ENCODE peak calls at places on chromosome 17, in six cellular contexts. Q is RWPE1; A is fibroblast of pulmonary artery; G is CD8-positive, alpha-beta memory T cell; J is memory B cell; F is NCI-H1092 treated with DMSO at 0.1 percent for 48 hours. K is an unnamed sample.

GRCh38 chr17:59810894-59811153 is 81.9 kb downstream of the TUBD1 start:
- DNase-seq in A (no peak), J (no peak), Q (no peak), F (no peak), G (no peak), K (no peak)

GRCh38 chr17:35774499-35774898 is 13.8 kb downstream of the C17orf50 start:
- DNase-seq in F (peak), A (peak), J (no peak), Q (no peak), G (no peak), K (peak)

GRCh38 chr17:81119223-81120148 is 45.8 kb upstream of the PVALEF start:
- DNase-seq in G (peak), J (peak), Q (peak), F (peak), A (peak), K (peak)

GRCh38 chr17:57424777-57425188 is 168.5 kb downstream of the MSI2 start:
- DNase-seq in F (no peak), G (no peak), A (peak), Q (peak), J (no peak), K (no peak)

GRCh38 chr17:76239538-76240274 is 587 bp downstream of the RNF157 start:
- DNase-seq in Q (no peak), A (no peak), J (no peak), F (no peak), G (peak), K (no peak)

GRCh38 chr17:75440738-75441448 is 15.5 kb upstream of the TMEM94 start:
- DNase-seq in A (peak), F (no peak), Q (no peak), G (no peak), J (no peak), K (no peak)

GRCh38 chr17:63476494-63476856 is 386 bp upstream of the ACE start:
- DNase-seq in G (no peak), Q (no peak), J (no peak), A (no peak), F (peak), K (no peak)

GRCh38 chr17:12328204-12328603 is 307.5 kb downstream of the MAP2K4 start:
- DNase-seq in F (no peak), J (no peak), Q (no peak), A (no peak), G (no peak), K (no peak)

GRCh38 chr17:53571342-53571741 is 251.4 kb upstream of the KIF2B start:
- DNase-seq in J (no peak), F (no peak), Q (no peak), A (peak), G (no peak), K (no peak)